ENCODE peak calls at places on chromosome 13, in eight cellular contexts. R is Peyer's patch; Y is amniotic stem cell; V is NCI-H774; K is left ventricle myocardium inferior; U is CD8-positive, alpha-beta memory T cell; H is endothelial cell; L is amniotic epithelial cell. E is an unnamed sample.

GRCh38 chr13:84844473-84844872 is 954.7 kb downstream of the SLITRK6 start:
- DNase-seq in R (no peak), V (peak; percentile 0), Y (no peak), L (no peak), H (no peak), K (no peak), U (no peak), E (peak; percentile 37)

GRCh38 chr13:34340534-34340933 is 522.6 kb downstream of the RFC3 start:
- DNase-seq in H (no peak), Y (no peak), R (no peak), U (no peak), L (peak; percentile 86), V (no peak), K (no peak), E (peak; percentile 69)

GRCh38 chr13:100235311-100235901 is 146.5 kb downstream of the PCCA start:
- DNase-seq in V (peak; percentile 25), L (peak; percentile 38), U (no peak), R (no peak), Y (peak; percentile 4), K (no peak), H (peak; percentile 20), E (peak; percentile 80)

GRCh38 chr13:113275387-113275786 is 21.7 kb upstream of the LAMP1 start:
- DNase-seq in Y (no peak), V (peak; percentile 59), L (peak; percentile 55), U (no peak), H (peak; percentile 55), R (peak; percentile 63), K (no peak), E (peak; percentile 85)

GRCh38 chr13:98142427-98143156 is at the start of gene FARP1:
- DNase-seq in H (peak; percentile 82), R (peak; percentile 77), Y (peak; percentile 40), L (peak; percentile 45), U (no peak), V (peak; percentile 85), K (peak; percentile 79), E (peak; percentile 69)

GRCh38 chr13:84870190-84870589 is 929.0 kb downstream of the SLITRK6 start:
- DNase-seq in H (no peak), K (no peak), L (no peak), Y (no peak), V (no peak), U (no peak), R (no peak), E (peak; percentile 1)

GRCh38 chr13:74305876-74306275 is 171.7 kb upstream of the KLF12 start:
- DNase-seq in V (no peak), L (peak; percentile 24), H (no peak), Y (no peak), K (no peak), U (no peak), R (no peak), E (no peak)

GRCh38 chr13:59263531-59263930 is 900.2 kb downstream of the DIAPH3 start:
- DNase-seq in L (no peak), Y (no peak), H (no peak), V (no peak), U (no peak), K (no peak), R (no peak), E (no peak)

GRCh38 chr13:44352671-44353070 is 21.0 kb upstream of the SERP2 start:
- DNase-seq in H (no peak), V (no peak), R (no peak), K (no peak), Y (no peak), U (no peak), L (no peak), E (no peak)

GRCh38 chr13:40539954-40540706 is 126.3 kb downstream of the FOXO1 start:
- DNase-seq in L (peak; percentile 82), U (no peak), V (no peak), H (no peak), Y (peak; percentile 0), R (no peak), K (no peak), E (peak; percentile 89)

GRCh38 chr13:86681223-86681622 is 882.0 kb upstream of the SLITRK6 start:
- DNase-seq in H (no peak), V (no peak), L (no peak), U (no peak), Y (no peak), K (no peak), R (no peak), E (no peak)

GRCh38 chr13:98175823-98176222 is 1.2 kb downstream of the RNF113B start:
- DNase-seq in H (no peak), K (no peak), V (no peak), L (peak; percentile 69), Y (no peak), U (no peak), R (no peak), E (no peak)

GRCh38 chr13:44870456-44870929 is 118.8 kb downstream of the NUFIP1 start:
- DNase-seq in U (no peak), Y (no peak), R (peak; percentile 81), K (peak; percentile 75), H (no peak), V (peak; percentile 35), L (no peak), E (no peak)

GRCh38 chr13:33119022-33119735 is 103.0 kb downstream of the KL start:
- DNase-seq in V (no peak), H (no peak), K (no peak), U (no peak), Y (no peak), L (no peak), R (no peak), E (peak; percentile 41)

GRCh38 chr13:108342369-108343289 is 73.1 kb downstream of the TNFSF13B start:
- DNase-seq in V (peak; percentile 29), R (no peak), H (no peak), U (no peak), L (peak; percentile 56), Y (no peak), K (no peak), E (peak; percentile 78)

GRCh38 chr13:46146898-46147297 is 35.1 kb downstream of the LCP1 start:
- DNase-seq in V (no peak), H (peak; percentile 28), R (no peak), Y (no peak), K (no peak), L (peak; percentile 19), U (no peak), E (peak; percentile 53)

GRCh38 chr13:75415720-75416119 is 66.2 kb downstream of the TBC1D4 start:
- DNase-seq in U (no peak), L (peak; percentile 87), K (no peak), Y (peak; percentile 24), H (no peak), V (no peak), R (no peak), E (peak; percentile 92)

GRCh38 chr13:20006206-20006605 is 47.7 kb downstream of the ZMYM2 start:
- DNase-seq in L (peak; percentile 46), U (no peak), K (no peak), H (no peak), Y (no peak), R (no peak), V (no peak), E (peak; percentile 67)

GRCh38 chr13:76350399-76350798 is 535.8 kb downstream of the KCTD12 start:
- DNase-seq in K (no peak), Y (no peak), L (peak; percentile 81), U (no peak), V (no peak), R (no peak), H (no peak), E (peak; percentile 73)

GRCh38 chr13:95288899-95289500 is 12.3 kb downstream of the ABCC4 start:
- DNase-seq in R (no peak), H (no peak), L (no peak), Y (no peak), V (no peak), U (no peak), K (no peak), E (no peak)

GRCh38 chr13:110455941-110456340 is 105.6 kb downstream of the RAB20 start:
- DNase-seq in H (peak; percentile 59), K (peak; percentile 74), L (peak; percentile 72), V (peak; percentile 98), R (peak; percentile 82), Y (no peak), U (peak; percentile 20), E (peak; percentile 86)

E was measured in choroid plexus epithelial cell.